ENCODE peak calls at places on chromosome 10, in four cellular contexts. Z is GM12892, E is SJSA1, G is GM04504. F is an unnamed sample.

GRCh38 chr10:101840741-101841453 is 2.7 kb downstream of the KCNIP2 start:
- DNase-seq in E (peak; percentile 85), G (no peak), Z (peak; percentile 90), F (peak; percentile 80)

GRCh38 chr10:11533328-11533781 is 78.1 kb downstream of the USP6NL start:
- DNase-seq in E (no peak), G (no peak), Z (no peak), F (no peak)

GRCh38 chr10:80161321-80162084 is 29.0 kb downstream of the PLAC9 start:
- DNase-seq in Z (no peak), G (no peak), E (no peak), F (no peak)

GRCh38 chr10:89032141-89032814 is 41.7 kb downstream of the FAS start:
- DNase-seq in G (peak; percentile 37), Z (no peak), E (peak; percentile 61), F (no peak)

GRCh38 chr10:34213805-34214197 is 601.3 kb downstream of the PARD3 start:
- DNase-seq in G (no peak), Z (no peak), E (no peak), F (no peak)

GRCh38 chr10:112373912-112374338 is at the start of gene ACSL5:
- DNase-seq in G (no peak), Z (no peak), E (no peak), F (peak; percentile 73)

GRCh38 chr10:59622320-59622901 is 87.2 kb downstream of the SLC16A9 start:
- DNase-seq in E (no peak), Z (no peak), G (peak; percentile 22), F (peak; percentile 42)

GRCh38 chr10:48289652-48290238 is 15.2 kb upstream of the FRMPD2 start:
- DNase-seq in Z (no peak), E (no peak), G (peak; percentile 19), F (peak; percentile 52)

GRCh38 chr10:86341361-86341811 is 25.2 kb downstream of the GRID1 start:
- DNase-seq in G (no peak), Z (no peak), E (no peak), F (no peak)

GRCh38 chr10:73887038-73888015 is 13.0 kb upstream of the CAMK2G start:
- DNase-seq in E (peak; percentile 98), Z (no peak), G (peak; percentile 74), F (peak; percentile 63)

GRCh38 chr10:114876169-114876568 is 54.6 kb downstream of the FHIP2A start:
- DNase-seq in Z (no peak), G (no peak), E (no peak), F (no peak)

GRCh38 chr10:43843331-43844101 is 194.8 kb upstream of the ZNF32 start:
- DNase-seq in Z (no peak), E (peak; percentile 62), G (peak; percentile 66), F (no peak)

GRCh38 chr10:126321455-126321854 is 66.8 kb downstream of the ADAM12 start:
- DNase-seq in Z (no peak), E (no peak), G (no peak), F (no peak)

GRCh38 chr10:10647331-10647730 is 370.3 kb upstream of the CELF2 start:
- DNase-seq in Z (no peak), E (no peak), G (no peak), F (no peak)

GRCh38 chr10:113047963-113048781 is 98.1 kb downstream of the TCF7L2 start:
- DNase-seq in G (no peak), E (no peak), Z (no peak), F (no peak)

GRCh38 chr10:132027423-132027983 is 38.2 kb upstream of the JAKMIP3 start:
- DNase-seq in Z (no peak), E (no peak), G (no peak), F (no peak)

GRCh38 chr10:94963901-94964300 is 25.4 kb downstream of the CYP2C9 start:
- DNase-seq in E (no peak), G (peak; percentile 0), Z (no peak), F (no peak)

GRCh38 chr10:107790271-107790670 is 625.8 kb upstream of the SORCS1 start:
- DNase-seq in Z (no peak), G (no peak), E (no peak), F (no peak)

GRCh38 chr10:3906511-3907111 is 121.6 kb upstream of the KLF6 start:
- DNase-seq in Z (no peak), G (no peak), E (peak; percentile 86), F (peak; percentile 39)

F was measured in transverse colon.